ENCODE peak calls at places on chromosomes 3 and 15, in six cellular contexts. I, D, M, C, N and O are unnamed samples.

GRCh38 chr3:49937081-49937480 is 2.9 kb upstream of the RBM6 start:
- DNase-seq in I (no peak), D (no peak), M (no peak), C (no peak), N (no peak), O (no peak)

GRCh38 chr15:32851619-32852416 is 134.0 kb downstream of the GREM1 start:
- DNase-seq in I (no peak), D (no peak), M (no peak), C (no peak), N (peak; percentile 93), O (no peak)

GRCh38 chr15:53837263-53837662 is 77.8 kb upstream of the WDR72 start:
- DNase-seq in I (peak; percentile 78), D (peak; percentile 75), M (no peak), C (no peak), N (no peak), O (peak; percentile 65)

GRCh38 chr3:57164606-57165573 is at the start of gene IL17RD:
- DNase-seq in I (peak; percentile 79), D (peak; percentile 81), M (peak; percentile 96), C (peak; percentile 88), N (peak; percentile 84), O (peak; percentile 51)

GRCh38 chr3:144687862-144688261 is 716.2 kb downstream of the DIPK2A start:
- DNase-seq in I (no peak), D (no peak), M (peak; percentile 51), C (peak; percentile 38), N (peak; percentile 18), O (no peak)

GRCh38 chr15:79088426-79089205 is 2.0 kb downstream of the RASGRF1 start:
- DNase-seq in I (no peak), D (no peak), M (no peak), C (no peak), N (no peak), O (no peak)

GRCh38 chr3:5499404-5499803 is 311.9 kb downstream of the EDEM1 start:
- DNase-seq in I (no peak), D (no peak), M (no peak), C (no peak), N (no peak), O (no peak)

GRCh38 chr3:64099316-64099715 is 76.0 kb upstream of the PSMD6 start:
- DNase-seq in I (no peak), D (no peak), M (no peak), C (no peak), N (no peak), O (no peak)

GRCh38 chr15:63523306-63523990 is 19.1 kb downstream of the USP3 start:
- DNase-seq in I (no peak), D (no peak), M (no peak), C (no peak), N (no peak), O (no peak)

GRCh38 chr15:95840004-95840403 is 490.5 kb upstream of the NR2F2 start:
- DNase-seq in I (no peak), D (no peak), M (no peak), C (no peak), N (peak; percentile 80), O (no peak)

GRCh38 chr15:62403164-62403809 is 238.2 kb upstream of the C2CD4B start:
- DNase-seq in I (no peak), D (no peak), M (no peak), C (no peak), N (peak; percentile 75), O (peak; percentile 29)

GRCh38 chr15:74370471-74370870 is 3.0 kb upstream of the CYP11A1 start:
- DNase-seq in I (no peak), D (no peak), M (no peak), C (no peak), N (no peak), O (no peak)

GRCh38 chr3:108500728-108501127 is 9.7 kb downstream of the MYH15 start:
- DNase-seq in I (no peak), D (no peak), M (no peak), C (peak; percentile 21), N (no peak), O (no peak)

GRCh38 chr15:88769161-88769971 is 33.9 kb upstream of the ACAN start:
- DNase-seq in I (no peak), D (no peak), M (peak; percentile 67), C (peak; percentile 51), N (peak; percentile 32), O (no peak)

GRCh38 chr3:108235290-108235689 is 13.1 kb upstream of the IFT57 start:
- DNase-seq in I (no peak), D (no peak), M (no peak), C (no peak), N (no peak), O (no peak)

GRCh38 chr3:41893977-41894376 is 67.9 kb downstream of the ULK4 start:
- DNase-seq in I (no peak), D (no peak), M (peak; percentile 42), C (peak; percentile 49), N (peak; percentile 76), O (peak; percentile 52)

GRCh38 chr3:144344925-144345548 is 373.4 kb downstream of the DIPK2A start:
- DNase-seq in I (no peak), D (no peak), M (no peak), C (no peak), N (no peak), O (no peak)

GRCh38 chr3:88661433-88661824 is 446.0 kb upstream of the EPHA3 start:
- DNase-seq in I (no peak), D (no peak), M (no peak), C (no peak), N (no peak), O (no peak)

GRCh38 chr3:130894873-130895330 is 1.0 kb downstream of the ATP2C1 start:
- DNase-seq in I (no peak), D (no peak), M (peak; percentile 17), C (peak; percentile 40), N (peak; percentile 34), O (no peak)

GRCh38 chr3:130896101-130896500 is 2.2 kb downstream of the ATP2C1 start:
- DNase-seq in I (no peak), D (no peak), M (no peak), C (no peak), N (no peak), O (no peak)

GRCh38 chr3:130894130-130894872 is 417 bp downstream of the ATP2C1 start:
- DNase-seq in I (peak; percentile 44), D (peak; percentile 71), M (peak; percentile 79), C (no peak), N (peak; percentile 23), O (peak; percentile 38)

GRCh38 chr3:130897316-130897715 is 3.4 kb downstream of the ATP2C1 start:
- DNase-seq in I (no peak), D (no peak), M (no peak), C (peak; percentile 35), N (no peak), O (no peak)

DNA sequence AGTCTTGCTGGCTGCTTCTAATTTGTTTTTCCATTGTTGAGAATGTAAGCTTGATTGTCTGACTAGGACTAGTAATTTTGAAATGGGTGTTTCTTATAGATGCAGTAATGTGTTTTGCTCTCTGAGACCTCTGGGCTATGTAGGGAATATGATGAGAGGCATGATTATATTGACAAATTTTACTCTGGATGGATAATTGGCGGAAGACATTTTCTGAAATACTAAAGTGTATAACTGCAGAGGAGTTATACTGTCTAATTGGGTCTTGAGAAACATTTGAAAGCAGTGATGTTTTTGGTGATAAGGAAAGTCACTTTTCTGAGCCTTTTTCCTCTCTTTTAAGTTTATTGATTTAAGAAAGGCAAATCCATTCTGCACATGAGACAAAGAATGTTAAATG is 1.8 kb downstream of the ATP2C1 start:
- DNase-seq in I (no peak), D (no peak), M (no peak), C (no peak), N (no peak), O (no peak)
- H3K4me1 ChIP-seq in I (no peaks in the 10 kb centered on the region), D (peaks cover 43% of the 10 kb centered on the region), M (peaks cover 50% of the 10 kb centered on the region), C (peaks cover 9% of the 10 kb centered on the region), N (peaks cover 13% of the 10 kb centered on the region), O (no peaks in the 10 kb centered on the region)

GRCh38 chr15:35691176-35691761 is 145.3 kb upstream of the DPH6 start:
- DNase-seq in I (no peak), D (no peak), M (no peak), C (no peak), N (no peak), O (no peak)
- H3K4me1 ChIP-seq in I (no peaks in the 10 kb centered on the region), D (peaks cover 32% of the 10 kb centered on the region), M (no peaks in the 10 kb centered on the region), C (no peaks in the 10 kb centered on the region), N (peaks cover 46% of the 10 kb centered on the region), O (peaks cover 4% of the 10 kb centered on the region)

DNA sequence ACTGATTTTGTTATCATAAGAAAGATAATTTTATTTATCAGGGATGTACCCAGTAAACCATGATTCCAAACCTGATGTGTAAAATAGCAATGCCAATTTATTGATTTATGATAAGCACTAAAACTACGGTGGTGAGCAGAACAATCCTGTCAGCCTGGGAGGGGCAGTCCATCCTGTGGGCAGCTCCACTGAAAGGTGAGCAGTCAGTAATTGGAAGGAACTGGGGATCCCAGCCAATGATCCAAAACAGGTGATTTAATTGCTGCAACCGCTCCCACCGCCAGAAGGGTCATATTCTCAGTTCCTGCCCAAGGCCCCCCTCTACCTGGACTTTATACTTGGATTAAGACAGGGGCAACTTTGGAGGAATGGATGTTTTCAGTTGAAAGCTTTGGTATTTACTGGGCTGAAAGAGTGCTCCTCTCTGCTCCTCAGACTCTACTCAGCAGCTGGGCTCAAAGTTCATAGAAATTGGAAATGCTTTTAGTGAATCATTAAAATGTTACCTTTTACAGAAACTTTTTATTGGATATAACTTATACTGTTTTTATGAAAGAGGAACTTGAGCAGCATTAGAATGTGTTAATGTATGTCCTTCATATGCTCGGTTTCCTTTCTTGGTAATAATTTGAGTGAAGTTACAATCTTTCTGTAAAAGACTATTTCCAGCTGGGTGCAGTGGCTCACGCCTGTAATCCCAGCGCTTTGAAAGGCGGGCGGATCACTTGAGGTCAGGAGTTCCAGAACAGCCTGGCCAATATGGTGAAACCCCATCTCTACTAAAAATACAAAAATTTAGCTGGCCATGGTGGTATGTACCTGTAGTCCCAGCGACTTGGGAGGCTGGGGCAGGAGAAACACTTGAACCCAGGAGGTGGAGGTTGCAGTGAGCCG is 198.6 kb upstream of the IL12A start:
- DNase-seq in I (peak; percentile 58), D (no peak), M (no peak), C (no peak), N (no peak), O (peak; percentile 34)
- H3K4me1 ChIP-seq in I (peaks cover 34% of the 10 kb centered on the region), D (peaks cover 21% of the 10 kb centered on the region), M (no peaks in the 10 kb centered on the region), C (peaks cover 9% of the 10 kb centered on the region), N (peaks cover 8% of the 10 kb centered on the region), O (peaks cover 7% of the 10 kb centered on the region)

GRCh38 chr3:52242039-52242438 is 3.1 kb upstream of the TWF2 start:
- DNase-seq in I (no peak), D (no peak), M (no peak), C (no peak), N (no peak), O (no peak)
- H3K4me1 ChIP-seq in I (peaks cover 19% of the 10 kb centered on the region), D (peaks cover 65% of the 10 kb centered on the region), M (peaks cover 8% of the 10 kb centered on the region), C (peaks cover 15% of the 10 kb centered on the region), N (peaks cover 5% of the 10 kb centered on the region), O (no peaks in the 10 kb centered on the region)

GRCh38 chr15:44536962-44537727 is at the start of gene EIF3J:
- DNase-seq in I (peak; percentile 95), D (peak; percentile 97), M (peak; percentile 97), C (no peak), N (peak; percentile 99), O (peak; percentile 97)
- H3K4me1 ChIP-seq in I (peaks cover 17% of the 10 kb centered on the region), D (peaks cover 41% of the 10 kb centered on the region), M (peaks cover 6% of the 10 kb centered on the region), C (peaks cover 2% of the 10 kb centered on the region), N (peaks cover 10% of the 10 kb centered on the region), O (no peaks in the 10 kb centered on the region)

DNA sequence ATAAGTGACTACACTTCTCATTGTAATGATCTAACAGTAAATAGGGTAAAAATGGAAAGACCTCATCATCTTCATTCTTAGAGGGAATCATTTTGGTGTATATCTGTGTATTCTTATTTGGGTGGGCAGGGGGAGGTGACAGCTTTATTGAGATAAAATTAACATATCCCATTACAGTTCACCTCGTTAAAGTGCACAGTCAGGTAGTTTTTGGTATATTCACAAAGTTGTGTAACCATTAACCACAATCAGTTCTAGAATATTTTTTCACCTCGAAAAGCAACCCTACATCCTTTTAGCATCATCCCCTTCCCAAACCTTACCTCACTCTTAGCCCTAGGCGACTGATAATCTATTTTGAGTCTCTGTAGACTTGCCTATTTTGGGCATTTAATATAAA is 8.1 kb downstream of the PIAS1 start:
- DNase-seq in I (no peak), D (no peak), M (no peak), C (no peak), N (no peak), O (no peak)
- H3K4me1 ChIP-seq in I (peaks cover 14% of the 10 kb centered on the region), D (peaks cover 62% of the 10 kb centered on the region), M (peaks cover 40% of the 10 kb centered on the region), C (peaks cover 2% of the 10 kb centered on the region), N (peaks cover 27% of the 10 kb centered on the region), O (peaks cover 5% of the 10 kb centered on the region)